ENCODE peak calls at places on chromosomes 7 and 10, in four cellular contexts. One of them, this sample, is unnamed.

GRCh38 chr10:17029581-17030271 is 99.9 kb downstream of the CUBN start:
- DNase-seq in psoas muscle: peak; percentile 67
- DNase-seq in HCT116: peak; percentile 52
- DNase-seq in mammary epithelial cell: peak; percentile 65
- DNase-seq in this sample: peak; percentile 92

GRCh38 chr7:56110611-56111010 is 4.3 kb upstream of the CHCHD2 start:
- DNase-seq in psoas muscle: no peak
- DNase-seq in HCT116: no peak
- DNase-seq in mammary epithelial cell: no peak
- DNase-seq in this sample: no peak

GRCh38 chr10:24701447-24701846 is 22.2 kb downstream of the ARHGAP21 start:
- DNase-seq in psoas muscle: no peak
- DNase-seq in HCT116: no peak
- DNase-seq in mammary epithelial cell: no peak
- DNase-seq in this sample: no peak

GRCh38 chr10:93616844-93617360 is 4.6 kb downstream of the PDE6C start:
- DNase-seq in psoas muscle: no peak
- DNase-seq in HCT116: no peak
- DNase-seq in mammary epithelial cell: no peak
- DNase-seq in this sample: no peak

GRCh38 chr10:2244476-2244875 is 507.2 kb upstream of the ADARB2 start:
- DNase-seq in psoas muscle: no peak
- DNase-seq in HCT116: no peak
- DNase-seq in mammary epithelial cell: no peak
- DNase-seq in this sample: no peak

GRCh38 chr10:104922810-104923209 is 281.7 kb downstream of the SORCS3 start:
- DNase-seq in psoas muscle: no peak
- DNase-seq in HCT116: no peak
- DNase-seq in mammary epithelial cell: no peak
- DNase-seq in this sample: no peak

GRCh38 chr10:47049906-47050305 is 138.7 kb downstream of the PTPN20 start:
- DNase-seq in psoas muscle: no peak
- DNase-seq in HCT116: no peak
- DNase-seq in mammary epithelial cell: no peak
- DNase-seq in this sample: no peak

GRCh38 chr10:74078037-74078436 is 72.6 kb downstream of the AP3M1 start:
- DNase-seq in psoas muscle: no peak
- DNase-seq in HCT116: no peak
- DNase-seq in mammary epithelial cell: no peak
- DNase-seq in this sample: peak; percentile 49

GRCh38 chr7:155382802-155383171 is 75.1 kb upstream of the EN2 start:
- DNase-seq in psoas muscle: no peak
- DNase-seq in HCT116: no peak
- DNase-seq in mammary epithelial cell: no peak
- DNase-seq in this sample: no peak

GRCh38 chr10:78419481-78420265 is 386.0 kb downstream of the RPS24 start:
- DNase-seq in psoas muscle: no peak
- DNase-seq in HCT116: no peak
- DNase-seq in mammary epithelial cell: no peak
- DNase-seq in this sample: peak; percentile 36

GRCh38 chr7:21011153-21011552 is 224.5 kb upstream of the SP8 start:
- DNase-seq in psoas muscle: no peak
- DNase-seq in HCT116: peak; percentile 90
- DNase-seq in mammary epithelial cell: peak; percentile 98
- DNase-seq in this sample: no peak

GRCh38 chr7:74633451-74633921 is 24.0 kb upstream of the GTF2I start:
- DNase-seq in psoas muscle: no peak
- DNase-seq in HCT116: no peak
- DNase-seq in mammary epithelial cell: no peak
- DNase-seq in this sample: no peak

GRCh38 chr7:135914346-135914745 is 62.8 kb downstream of the MTPN start:
- DNase-seq in psoas muscle: no peak
- DNase-seq in HCT116: no peak
- DNase-seq in mammary epithelial cell: peak; percentile 12
- DNase-seq in this sample: no peak

GRCh38 chr7:158558816-158559215 is 28.8 kb downstream of the PTPRN2 start:
- DNase-seq in psoas muscle: no peak
- DNase-seq in HCT116: no peak
- DNase-seq in mammary epithelial cell: no peak
- DNase-seq in this sample: no peak

GRCh38 chr10:31940839-31941653 is 12.4 kb upstream of the ARHGAP12 start:
- DNase-seq in psoas muscle: peak; percentile 56
- DNase-seq in HCT116: peak; percentile 99
- DNase-seq in mammary epithelial cell: peak; percentile 98
- DNase-seq in this sample: peak; percentile 84

GRCh38 chr7:94348142-94348541 is 46.6 kb upstream of the COL1A2 start:
- DNase-seq in psoas muscle: peak; percentile 25
- DNase-seq in HCT116: no peak
- DNase-seq in mammary epithelial cell: no peak
- DNase-seq in this sample: peak; percentile 94

GRCh38 chr7:10412426-10413019 is 561.1 kb upstream of the PHF14 start:
- DNase-seq in psoas muscle: no peak
- DNase-seq in HCT116: peak; percentile 16
- DNase-seq in mammary epithelial cell: peak; percentile 11
- DNase-seq in this sample: peak; percentile 45

GRCh38 chr10:62426086-62426485 is 51.9 kb downstream of the ZNF365 start:
- DNase-seq in psoas muscle: no peak
- DNase-seq in HCT116: peak; percentile 70
- DNase-seq in mammary epithelial cell: peak; percentile 97
- DNase-seq in this sample: no peak

GRCh38 chr10:80133221-80133620 is 691 bp downstream of the PLAC9 start:
- DNase-seq in psoas muscle: peak; percentile 57
- DNase-seq in HCT116: no peak
- DNase-seq in mammary epithelial cell: no peak
- DNase-seq in this sample: peak; percentile 50

GRCh38 chr7:3092468-3092867 is 48.8 kb upstream of the CARD11 start:
- DNase-seq in psoas muscle: peak; percentile 29
- DNase-seq in HCT116: no peak
- DNase-seq in mammary epithelial cell: no peak
- DNase-seq in this sample: no peak

GRCh38 chr10:48577158-48577557 is 27.7 kb downstream of the ARHGAP22 start:
- DNase-seq in psoas muscle: no peak
- DNase-seq in HCT116: no peak
- DNase-seq in mammary epithelial cell: no peak
- DNase-seq in this sample: no peak

GRCh38 chr10:73601486-73601921 is 10.4 kb upstream of the USP54 start:
- DNase-seq in psoas muscle: no peak
- DNase-seq in HCT116: no peak
- DNase-seq in mammary epithelial cell: peak; percentile 88
- DNase-seq in this sample: no peak

GRCh38 chr10:93461807-93462178 is 20.3 kb downstream of the MYOF start:
- DNase-seq in psoas muscle: no peak
- DNase-seq in HCT116: peak; percentile 65
- DNase-seq in mammary epithelial cell: peak; percentile 86
- DNase-seq in this sample: no peak

GRCh38 chr10:86083664-86084175 is 282.9 kb downstream of the GRID1 start:
- DNase-seq in psoas muscle: no peak
- DNase-seq in HCT116: no peak
- DNase-seq in mammary epithelial cell: no peak
- DNase-seq in this sample: no peak

GRCh38 chr10:112202561-112203241 is 19.1 kb upstream of the GPAM start:
- DNase-seq in psoas muscle: no peak
- DNase-seq in HCT116: peak; percentile 40
- DNase-seq in mammary epithelial cell: peak; percentile 64
- DNase-seq in this sample: no peak

GRCh38 chr10:101014230-101014884 is 14.7 kb downstream of the LZTS2 start:
- DNase-seq in psoas muscle: peak; percentile 83
- DNase-seq in HCT116: no peak
- DNase-seq in mammary epithelial cell: peak; percentile 62
- DNase-seq in this sample: peak; percentile 80

GRCh38 chr7:29485376-29486190 is 78.1 kb upstream of the PRR15 start:
- DNase-seq in psoas muscle: no peak
- DNase-seq in HCT116: no peak
- DNase-seq in mammary epithelial cell: no peak
- DNase-seq in this sample: no peak

GRCh38 chr7:2726316-2727018 is 38.5 kb downstream of the AMZ1 start:
- DNase-seq in psoas muscle: no peak
- DNase-seq in HCT116: no peak
- DNase-seq in mammary epithelial cell: no peak
- DNase-seq in this sample: no peak

GRCh38 chr10:88661018-88661417 is 3.2 kb upstream of the LIPF start:
- DNase-seq in psoas muscle: no peak
- DNase-seq in HCT116: no peak
- DNase-seq in mammary epithelial cell: no peak
- DNase-seq in this sample: no peak

GRCh38 chr7:87003872-87004798 is 55.3 kb downstream of the ELAPOR2 start:
- DNase-seq in psoas muscle: no peak
- DNase-seq in HCT116: no peak
- DNase-seq in mammary epithelial cell: no peak
- DNase-seq in this sample: peak; percentile 4

GRCh38 chr7:96667026-96667425 is 42.6 kb downstream of the SEM1 start:
- DNase-seq in psoas muscle: no peak
- DNase-seq in HCT116: no peak
- DNase-seq in mammary epithelial cell: no peak
- DNase-seq in this sample: no peak

GRCh38 chr7:100373261-100373831 is at the start of gene PILRA:
- DNase-seq in psoas muscle: no peak
- DNase-seq in HCT116: no peak
- DNase-seq in mammary epithelial cell: no peak
- DNase-seq in this sample: no peak

GRCh38 chr10:70381491-70382421 is 669 bp downstream of the LRRC20 start:
- DNase-seq in psoas muscle: peak; percentile 74
- DNase-seq in HCT116: no peak
- DNase-seq in mammary epithelial cell: peak; percentile 39
- DNase-seq in this sample: peak; percentile 44

GRCh38 chr7:96589038-96589437 is 120.6 kb downstream of the SEM1 start:
- DNase-seq in psoas muscle: no peak
- DNase-seq in HCT116: no peak
- DNase-seq in mammary epithelial cell: no peak
- DNase-seq in this sample: no peak

GRCh38 chr10:89207801-89208551 is 859 bp upstream of the CH25H start:
- DNase-seq in psoas muscle: peak; percentile 59
- DNase-seq in HCT116: no peak
- DNase-seq in mammary epithelial cell: no peak
- DNase-seq in this sample: peak; percentile 25

GRCh38 chr7:149081914-149082313 is 8.6 kb downstream of the ZNF786 start:
- DNase-seq in psoas muscle: no peak
- DNase-seq in HCT116: no peak
- DNase-seq in mammary epithelial cell: no peak
- DNase-seq in this sample: no peak

GRCh38 chr10:79285315-79286185 is 61.7 kb upstream of the PPIF start:
- DNase-seq in psoas muscle: no peak
- DNase-seq in HCT116: no peak
- DNase-seq in mammary epithelial cell: no peak
- DNase-seq in this sample: no peak

GRCh38 chr7:66033471-66034385 is 41.9 kb upstream of the ASL start:
- DNase-seq in psoas muscle: no peak
- DNase-seq in HCT116: no peak
- DNase-seq in mammary epithelial cell: no peak
- DNase-seq in this sample: no peak
- H3K27ac ChIP-seq in psoas muscle: no peak overlapping the region
- H3K27ac ChIP-seq in HCT116: no peak overlapping the region
- H3K27ac ChIP-seq in mammary epithelial cell: no peak overlapping the region
- H3K27ac ChIP-seq in this sample: no peak overlapping the region

GRCh38 chr7:123639646-123640045 is 16.0 kb upstream of the LMOD2 start:
- DNase-seq in psoas muscle: no peak
- DNase-seq in HCT116: no peak
- DNase-seq in mammary epithelial cell: no peak
- DNase-seq in this sample: no peak
- H3K4me1 ChIP-seq in psoas muscle: peaks cover 64% of the 10 kb centered on the region
- H3K4me1 ChIP-seq in HCT116: peaks cover 20% of the 10 kb centered on the region
- H3K4me1 ChIP-seq in mammary epithelial cell: peaks cover 19% of the 10 kb centered on the region
- H3K4me1 ChIP-seq in this sample: peaks cover 25% of the 10 kb centered on the region

DNA sequence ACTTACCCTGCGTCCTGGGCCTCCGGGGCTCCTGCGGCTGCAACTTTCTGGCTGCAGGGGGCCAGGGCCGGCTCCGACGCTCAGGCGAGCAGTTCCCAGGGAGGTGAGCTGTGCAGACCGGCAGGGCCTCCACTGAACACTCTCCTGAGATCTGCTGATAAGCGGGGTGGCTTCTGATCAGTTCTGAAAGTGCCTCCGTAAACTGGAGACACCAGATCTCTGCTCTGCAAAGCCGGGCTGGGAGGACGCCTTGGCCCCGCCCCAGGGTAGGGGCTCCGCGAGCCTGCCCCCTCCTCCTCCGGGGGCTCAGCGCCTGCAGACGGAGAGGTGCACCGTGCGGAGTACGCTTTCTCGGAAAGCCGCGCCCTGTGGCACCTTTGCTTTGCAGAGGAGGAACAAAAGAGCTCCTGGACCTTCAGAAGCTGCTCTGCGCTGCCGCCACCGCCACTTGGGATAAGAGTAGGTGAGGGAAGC is 141.3 kb upstream of the VKORC1L1 start:
- DNase-seq in psoas muscle: no peak
- DNase-seq in HCT116: no peak
- DNase-seq in mammary epithelial cell: no peak
- DNase-seq in this sample: peak; percentile 38
- H3K4me3 ChIP-seq in psoas muscle: no peak overlapping the region
- H3K4me3 ChIP-seq in HCT116: no peak overlapping the region
- H3K4me3 ChIP-seq in mammary epithelial cell: no peak overlapping the region
- H3K4me3 ChIP-seq in this sample: peak overlapping the region; percentile 21

GRCh38 chr10:97914171-97914836 is 64.7 kb downstream of the GOLGA7B start:
- DNase-seq in psoas muscle: no peak
- DNase-seq in HCT116: no peak
- DNase-seq in mammary epithelial cell: no peak
- DNase-seq in this sample: no peak
- H3K27ac ChIP-seq in psoas muscle: no peak overlapping the region
- H3K27ac ChIP-seq in HCT116: no peak overlapping the region
- H3K27ac ChIP-seq in mammary epithelial cell: no peak overlapping the region
- H3K27ac ChIP-seq in this sample: no peak overlapping the region

GRCh38 chr7:44211126-44211675 is 10.4 kb downstream of the YKT6 start:
- DNase-seq in psoas muscle: no peak
- DNase-seq in HCT116: no peak
- DNase-seq in mammary epithelial cell: no peak
- DNase-seq in this sample: no peak

GRCh38 chr7:44212018-44212417 is 11.2 kb downstream of the YKT6 start:
- DNase-seq in psoas muscle: no peak
- DNase-seq in HCT116: no peak
- DNase-seq in mammary epithelial cell: no peak
- DNase-seq in this sample: no peak

GRCh38 chr7:44213872-44214595 is 13.3 kb downstream of the YKT6 start:
- DNase-seq in psoas muscle: no peak
- DNase-seq in HCT116: peak; percentile 36
- DNase-seq in mammary epithelial cell: peak; percentile 30
- DNase-seq in this sample: peak; percentile 57

GRCh38 chr7:44213206-44213871 is 12.6 kb downstream of the YKT6 start:
- DNase-seq in psoas muscle: no peak
- DNase-seq in HCT116: no peak
- DNase-seq in mammary epithelial cell: no peak
- DNase-seq in this sample: no peak

GRCh38 chr7:44212581-44213184 is 11.9 kb downstream of the YKT6 start:
- DNase-seq in psoas muscle: no peak
- DNase-seq in HCT116: no peak
- DNase-seq in mammary epithelial cell: no peak
- DNase-seq in this sample: no peak
- H3K4me1 ChIP-seq in psoas muscle: peaks cover 13% of the 10 kb centered on the region
- H3K4me1 ChIP-seq in HCT116: no peaks in the 10 kb centered on the region
- H3K4me1 ChIP-seq in mammary epithelial cell: no peaks in the 10 kb centered on the region
- H3K4me1 ChIP-seq in this sample: peaks cover 7% of the 10 kb centered on the region

GRCh38 chr7:23476286-23477169 is 6.2 kb upstream of the IGF2BP3 start:
- DNase-seq in psoas muscle: no peak
- DNase-seq in HCT116: no peak
- DNase-seq in mammary epithelial cell: no peak
- DNase-seq in this sample: no peak
- H3K4me3 ChIP-seq in psoas muscle: no peak overlapping the region
- H3K4me3 ChIP-seq in HCT116: no peak overlapping the region
- H3K4me3 ChIP-seq in mammary epithelial cell: no peak overlapping the region
- H3K4me3 ChIP-seq in this sample: peak overlapping the region; percentile 72

This sample was measured in cardiac muscle cell.